ENCODE peak calls at places on chromosomes 4 and X, in nine cellular contexts. One of them, this sample, is unnamed.

GRCh38 chrX:114611018-114611619 is 27.2 kb downstream of the HTR2C start:
- DNase-seq in MM.1S: peak
- DNase-seq in Panc1: peak
- DNase-seq in A549: peak
- DNase-seq in PC-3: peak
- DNase-seq in epithelial cell of proximal tubule: no peak
- DNase-seq in H9: no peak
- DNase-seq in neural crest cell: peak
- DNase-seq in omental fat pad: no peak
- DNase-seq in this sample: peak

GRCh38 chrX:65588795-65589194 is 54.2 kb upstream of the LAS1L start:
- DNase-seq in MM.1S: no peak
- DNase-seq in Panc1: no peak
- DNase-seq in A549: no peak
- DNase-seq in PC-3: no peak
- DNase-seq in epithelial cell of proximal tubule: no peak
- DNase-seq in H9: no peak
- DNase-seq in neural crest cell: no peak
- DNase-seq in omental fat pad: no peak
- DNase-seq in this sample: no peak

GRCh38 chrX:13938053-13938765 is 91.5 kb downstream of the GEMIN8 start:
- DNase-seq in MM.1S: peak
- DNase-seq in Panc1: no peak
- DNase-seq in A549: peak
- DNase-seq in PC-3: peak
- DNase-seq in epithelial cell of proximal tubule: no peak
- DNase-seq in H9: peak
- DNase-seq in neural crest cell: peak
- DNase-seq in omental fat pad: no peak
- DNase-seq in this sample: peak

GRCh38 chrX:150587585-150588503 is 19.4 kb downstream of the MTM1 start:
- DNase-seq in MM.1S: no peak
- DNase-seq in Panc1: no peak
- DNase-seq in A549: peak
- DNase-seq in PC-3: peak
- DNase-seq in epithelial cell of proximal tubule: no peak
- DNase-seq in H9: no peak
- DNase-seq in neural crest cell: no peak
- DNase-seq in omental fat pad: no peak
- DNase-seq in this sample: no peak

GRCh38 chrX:20320461-20321159 is 53.9 kb upstream of the RPS6KA3 start:
- DNase-seq in MM.1S: peak
- DNase-seq in Panc1: no peak
- DNase-seq in A549: no peak
- DNase-seq in PC-3: peak
- DNase-seq in epithelial cell of proximal tubule: no peak
- DNase-seq in H9: no peak
- DNase-seq in neural crest cell: no peak
- DNase-seq in omental fat pad: no peak
- DNase-seq in this sample: peak

GRCh38 chrX:117138070-117138469 is 675.3 kb upstream of the CT83 start:
- DNase-seq in MM.1S: no peak
- DNase-seq in Panc1: no peak
- DNase-seq in A549: no peak
- DNase-seq in PC-3: no peak
- DNase-seq in epithelial cell of proximal tubule: no peak
- DNase-seq in H9: no peak
- DNase-seq in neural crest cell: no peak
- DNase-seq in omental fat pad: no peak
- DNase-seq in this sample: no peak

GRCh38 chr4:52996261-52997131 is 134.4 kb downstream of the RASL11B start:
- DNase-seq in MM.1S: no peak
- DNase-seq in Panc1: no peak
- DNase-seq in A549: no peak
- DNase-seq in PC-3: no peak
- DNase-seq in epithelial cell of proximal tubule: no peak
- DNase-seq in H9: no peak
- DNase-seq in neural crest cell: no peak
- DNase-seq in omental fat pad: no peak
- DNase-seq in this sample: no peak

GRCh38 chr4:40648742-40649281 is 19.1 kb upstream of the RBM47 start:
- DNase-seq in MM.1S: no peak
- DNase-seq in Panc1: no peak
- DNase-seq in A549: no peak
- DNase-seq in PC-3: no peak
- DNase-seq in epithelial cell of proximal tubule: no peak
- DNase-seq in H9: no peak
- DNase-seq in neural crest cell: no peak
- DNase-seq in omental fat pad: no peak
- DNase-seq in this sample: no peak

GRCh38 chr4:138938371-138938699 is 77.2 kb upstream of the NOCT start:
- DNase-seq in MM.1S: peak
- DNase-seq in Panc1: peak
- DNase-seq in A549: peak
- DNase-seq in PC-3: peak
- DNase-seq in epithelial cell of proximal tubule: no peak
- DNase-seq in H9: no peak
- DNase-seq in neural crest cell: no peak
- DNase-seq in omental fat pad: no peak
- DNase-seq in this sample: peak

GRCh38 chr4:19213388-19213787 is 1038.3 kb upstream of the SLIT2 start:
- DNase-seq in MM.1S: no peak
- DNase-seq in Panc1: no peak
- DNase-seq in A549: no peak
- DNase-seq in PC-3: no peak
- DNase-seq in epithelial cell of proximal tubule: no peak
- DNase-seq in H9: no peak
- DNase-seq in neural crest cell: no peak
- DNase-seq in omental fat pad: no peak
- DNase-seq in this sample: no peak

GRCh38 chrX:154516655-154517100 is 646 bp upstream of the FAM3A start:
- DNase-seq in MM.1S: no peak
- DNase-seq in Panc1: no peak
- DNase-seq in A549: no peak
- DNase-seq in PC-3: no peak
- DNase-seq in epithelial cell of proximal tubule: no peak
- DNase-seq in H9: peak
- DNase-seq in neural crest cell: no peak
- DNase-seq in omental fat pad: no peak
- DNase-seq in this sample: no peak

GRCh38 chr4:89410687-89411086 is 103.1 kb upstream of the GPRIN3 start:
- DNase-seq in MM.1S: no peak
- DNase-seq in Panc1: no peak
- DNase-seq in A549: no peak
- DNase-seq in PC-3: no peak
- DNase-seq in epithelial cell of proximal tubule: peak
- DNase-seq in H9: no peak
- DNase-seq in neural crest cell: no peak
- DNase-seq in omental fat pad: no peak
- DNase-seq in this sample: no peak

GRCh38 chr4:163815776-163816175 is 321.3 kb downstream of the TMA16 start:
- DNase-seq in MM.1S: peak
- DNase-seq in Panc1: no peak
- DNase-seq in A549: no peak
- DNase-seq in PC-3: no peak
- DNase-seq in epithelial cell of proximal tubule: no peak
- DNase-seq in H9: no peak
- DNase-seq in neural crest cell: no peak
- DNase-seq in omental fat pad: no peak
- DNase-seq in this sample: no peak

GRCh38 chr4:163810757-163811156 is 316.3 kb downstream of the TMA16 start:
- DNase-seq in MM.1S: peak
- DNase-seq in Panc1: no peak
- DNase-seq in A549: no peak
- DNase-seq in PC-3: peak
- DNase-seq in epithelial cell of proximal tubule: no peak
- DNase-seq in H9: no peak
- DNase-seq in neural crest cell: no peak
- DNase-seq in omental fat pad: no peak
- DNase-seq in this sample: peak

GRCh38 chr4:163818673-163819072 is 324.2 kb downstream of the TMA16 start:
- DNase-seq in MM.1S: no peak
- DNase-seq in Panc1: no peak
- DNase-seq in A549: no peak
- DNase-seq in PC-3: no peak
- DNase-seq in epithelial cell of proximal tubule: no peak
- DNase-seq in H9: no peak
- DNase-seq in neural crest cell: no peak
- DNase-seq in omental fat pad: no peak
- DNase-seq in this sample: no peak

DNA sequence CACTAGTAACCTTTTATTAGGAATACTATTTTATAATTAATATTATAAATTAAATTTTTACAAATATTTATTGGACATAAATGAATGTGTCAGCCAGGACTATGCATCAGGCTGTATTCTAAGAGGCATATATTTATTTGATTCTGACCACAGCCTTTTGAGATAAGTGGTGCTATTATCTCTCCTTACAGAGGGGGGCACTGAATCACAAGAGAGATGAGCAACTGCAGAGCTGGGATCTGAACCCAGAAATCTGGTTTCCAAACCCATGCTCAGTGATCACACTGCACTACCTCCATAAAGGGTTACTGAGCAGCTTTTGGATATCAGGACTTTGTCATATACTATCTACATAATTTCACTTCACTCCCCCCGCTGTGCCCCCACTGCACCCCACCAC is 322.0 kb downstream of the TMA16 start:
- DNase-seq in MM.1S: no peak
- DNase-seq in Panc1: no peak
- DNase-seq in A549: no peak
- DNase-seq in PC-3: no peak
- DNase-seq in epithelial cell of proximal tubule: no peak
- DNase-seq in H9: no peak
- DNase-seq in neural crest cell: no peak
- DNase-seq in omental fat pad: no peak
- DNase-seq in this sample: no peak
- TF ChIP-seq CTCF in MM.1S: no peak
- TF ChIP-seq CTCF in Panc1: no peak
- TF ChIP-seq CTCF in A549: no peak
- TF ChIP-seq CTCF in PC-3: no peak
- TF ChIP-seq CTCF in epithelial cell of proximal tubule: no peak
- TF ChIP-seq CTCF in H9: peak
- TF ChIP-seq CTCF in neural crest cell: no peak
- TF ChIP-seq CTCF in omental fat pad: no peak
- TF ChIP-seq CTCF in this sample: no peak

DNA sequence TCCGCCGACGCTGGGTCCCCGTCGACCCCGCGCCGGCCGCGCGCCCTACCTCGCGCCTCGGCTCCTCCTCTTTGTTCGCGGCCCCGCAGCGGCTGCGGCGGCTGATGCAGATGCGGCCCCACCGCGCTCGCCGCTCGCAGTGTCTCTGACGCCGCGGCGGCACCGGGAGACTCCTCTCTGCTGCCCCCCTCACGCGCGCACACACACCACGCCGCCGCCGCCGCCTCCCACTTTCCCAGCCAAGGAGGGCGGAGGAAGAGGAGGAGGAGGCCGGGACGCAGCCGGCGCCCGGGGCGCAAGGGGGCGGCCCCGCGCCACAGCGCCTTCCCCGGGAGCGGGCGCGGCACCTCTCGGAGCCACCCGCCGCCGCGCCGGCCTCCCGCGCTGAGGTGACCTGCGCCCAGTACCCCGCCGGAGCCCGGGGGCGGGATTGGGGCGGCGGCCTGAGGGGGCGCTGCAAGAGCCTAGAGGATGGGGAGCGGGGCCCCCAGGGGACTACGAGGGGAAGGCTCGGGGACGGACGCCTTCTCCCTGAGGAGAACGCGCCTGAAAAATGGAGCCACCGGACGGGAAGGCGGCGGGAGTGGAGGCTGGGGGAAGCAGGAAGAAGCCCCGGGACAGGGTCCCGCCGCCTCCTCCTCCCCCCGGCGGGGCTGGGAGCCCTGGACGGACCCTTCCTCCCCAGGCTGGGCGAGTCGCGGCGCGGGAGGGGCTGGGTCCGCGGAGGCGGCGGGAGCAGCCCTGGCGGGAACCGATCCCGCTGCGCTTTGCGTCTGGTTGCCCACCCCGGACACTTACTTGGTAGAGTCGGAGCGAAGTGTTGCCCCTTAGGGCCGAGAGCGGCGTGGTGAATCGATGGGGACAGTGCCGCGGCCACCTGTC is at the start of gene SH3RF1:
- DNase-seq in MM.1S: peak
- DNase-seq in Panc1: no peak
- DNase-seq in A549: peak
- DNase-seq in PC-3: peak
- DNase-seq in epithelial cell of proximal tubule: no peak
- DNase-seq in H9: peak
- DNase-seq in neural crest cell: peak
- DNase-seq in omental fat pad: peak
- DNase-seq in this sample: peak
- TF ChIP-seq CTCF in MM.1S: peak
- TF ChIP-seq CTCF in Panc1: peak
- TF ChIP-seq CTCF in A549: peak
- TF ChIP-seq CTCF in PC-3: no peak
- TF ChIP-seq CTCF in epithelial cell of proximal tubule: no peak
- TF ChIP-seq CTCF in H9: peak
- TF ChIP-seq CTCF in neural crest cell: peak
- TF ChIP-seq CTCF in omental fat pad: no peak
- TF ChIP-seq CTCF in this sample: peak

DNA sequence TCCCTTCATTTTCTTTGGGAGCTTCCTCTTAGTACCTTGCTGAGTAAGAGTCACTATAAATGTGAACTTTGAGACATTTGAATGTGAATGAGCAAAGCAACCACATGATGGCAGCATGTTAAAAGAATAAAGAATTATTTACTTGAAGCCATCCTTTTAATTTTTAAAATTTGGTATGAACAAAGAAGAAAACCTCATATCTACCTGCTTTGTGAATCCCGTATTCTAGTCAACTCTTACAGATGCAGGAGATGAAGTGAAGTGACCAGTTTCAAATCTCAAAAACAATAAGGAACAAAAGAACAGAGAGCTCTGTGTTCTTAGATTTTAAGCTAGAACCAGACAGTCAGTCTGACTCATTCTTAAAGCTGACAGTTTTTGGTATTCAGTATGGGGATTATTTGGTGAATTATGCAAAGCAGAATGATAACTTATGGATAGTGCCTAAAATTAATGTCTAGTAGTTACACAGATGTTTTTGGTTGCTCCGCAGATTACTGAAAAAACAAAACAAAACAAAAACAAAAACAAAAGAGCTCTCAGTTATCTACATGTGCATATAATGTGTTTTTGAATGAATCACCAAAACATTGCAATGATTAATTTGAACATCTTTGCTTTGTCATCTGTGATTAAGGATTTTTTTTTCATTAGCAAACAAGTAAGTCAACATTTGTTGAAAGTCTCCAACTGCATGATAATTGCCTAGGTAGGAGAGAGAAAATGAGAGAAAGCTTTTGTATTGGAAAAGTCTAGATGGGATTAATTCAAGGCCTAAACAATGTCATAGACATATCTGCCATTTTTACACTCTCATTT is 48.2 kb upstream of the H2AZ1 start:
- DNase-seq in MM.1S: peak
- DNase-seq in Panc1: no peak
- DNase-seq in A549: peak
- DNase-seq in PC-3: peak
- DNase-seq in epithelial cell of proximal tubule: no peak
- DNase-seq in H9: no peak
- DNase-seq in neural crest cell: no peak
- DNase-seq in omental fat pad: no peak
- DNase-seq in this sample: peak
- TF ChIP-seq CTCF in MM.1S: peak
- TF ChIP-seq CTCF in Panc1: peak
- TF ChIP-seq CTCF in A549: peak
- TF ChIP-seq CTCF in PC-3: peak
- TF ChIP-seq CTCF in epithelial cell of proximal tubule: peak
- TF ChIP-seq CTCF in H9: peak
- TF ChIP-seq CTCF in neural crest cell: peak
- TF ChIP-seq CTCF in omental fat pad: no peak
- TF ChIP-seq CTCF in this sample: peak

GRCh38 chr4:189062047-189062820 is 878.4 kb upstream of the FRG1 start:
- DNase-seq in MM.1S: no peak
- DNase-seq in Panc1: no peak
- DNase-seq in A549: no peak
- DNase-seq in PC-3: no peak
- DNase-seq in epithelial cell of proximal tubule: no peak
- DNase-seq in H9: no peak
- DNase-seq in neural crest cell: no peak
- DNase-seq in omental fat pad: no peak
- DNase-seq in this sample: no peak
- TF ChIP-seq CTCF in MM.1S: peak
- TF ChIP-seq CTCF in Panc1: no peak
- TF ChIP-seq CTCF in A549: no peak
- TF ChIP-seq CTCF in PC-3: no peak
- TF ChIP-seq CTCF in epithelial cell of proximal tubule: peak
- TF ChIP-seq CTCF in H9: peak
- TF ChIP-seq CTCF in neural crest cell: no peak
- TF ChIP-seq CTCF in omental fat pad: no peak
- TF ChIP-seq CTCF in this sample: no peak

This sample was measured in GM13977.